ENCODE peak calls at places on chromosomes 16 and 17, in four cellular contexts. One of them, this sample, is unnamed.

GRCh38 chr16:85910073-85910853 is 11.3 kb downstream of the IRF8 start:
- DNase-seq in effector memory CD8-positive, alpha-beta T cell: no peak
- DNase-seq in T-helper 1 cell: no peak
- DNase-seq in GM23338: no peak
- DNase-seq in this sample: no peak

GRCh38 chr17:7283471-7284216 is 2.1 kb downstream of the SLC2A4 start:
- DNase-seq in effector memory CD8-positive, alpha-beta T cell: no peak
- DNase-seq in T-helper 1 cell: no peak
- DNase-seq in GM23338: no peak
- DNase-seq in this sample: no peak

GRCh38 chr16:14486520-14487303 is 143.3 kb downstream of the PARN start:
- DNase-seq in effector memory CD8-positive, alpha-beta T cell: no peak
- DNase-seq in T-helper 1 cell: no peak
- DNase-seq in GM23338: peak
- DNase-seq in this sample: no peak

GRCh38 chr17:46727572-46728348 is 90.7 kb downstream of the WNT3 start:
- DNase-seq in effector memory CD8-positive, alpha-beta T cell: no peak
- DNase-seq in T-helper 1 cell: no peak
- DNase-seq in GM23338: no peak
- DNase-seq in this sample: no peak

GRCh38 chr17:63222655-63223054 is 223.5 kb downstream of the CYB561 start:
- DNase-seq in effector memory CD8-positive, alpha-beta T cell: no peak
- DNase-seq in T-helper 1 cell: no peak
- DNase-seq in GM23338: peak
- DNase-seq in this sample: no peak

GRCh38 chr16:73308776-73309175 is 260.8 kb upstream of the ZFHX3 start:
- DNase-seq in effector memory CD8-positive, alpha-beta T cell: no peak
- DNase-seq in T-helper 1 cell: no peak
- DNase-seq in GM23338: no peak
- DNase-seq in this sample: no peak

GRCh38 chr17:62737513-62737912 is 70.6 kb downstream of the MARCHF10 start:
- DNase-seq in effector memory CD8-positive, alpha-beta T cell: no peak
- DNase-seq in T-helper 1 cell: no peak
- DNase-seq in GM23338: no peak
- DNase-seq in this sample: no peak

GRCh38 chr17:15006421-15006820 is 258.7 kb downstream of the PMP22 start:
- DNase-seq in effector memory CD8-positive, alpha-beta T cell: no peak
- DNase-seq in T-helper 1 cell: no peak
- DNase-seq in GM23338: no peak
- DNase-seq in this sample: no peak

This sample was measured in GDM1.